ENCODE peak calls at places on chromosomes 1 and 21, in five cellular contexts. O is OCI-LY7, Z is astrocyte, H is fibroblast of lung, L is GM23248. Y is an unnamed sample.

GRCh38 chr1:63189677-63190076 is 132.7 kb upstream of the FOXD3 start:
- DNase-seq in O (no peak), L (no peak), Z (no peak), H (no peak), Y (no peak)

GRCh38 chr21:42673633-42674328 is 20.4 kb downstream of the PDE9A start:
- DNase-seq in Z (no peak), H (no peak), O (no peak), L (no peak), Y (no peak)

GRCh38 chr1:6307099-6307498 is 46.2 kb upstream of the GPR153 start:
- DNase-seq in O (no peak), L (no peak), H (peak; percentile 63), Z (peak; percentile 56), Y (no peak)

GRCh38 chr1:81834921-81835698 is 34.4 kb downstream of the ADGRL2 start:
- DNase-seq in Z (peak; percentile 70), H (peak; percentile 76), L (peak; percentile 60), O (no peak), Y (peak; percentile 46)

GRCh38 chr1:41240806-41241747 is 1.0 kb downstream of the SCMH1 start:
- DNase-seq in Z (peak; percentile 5), O (peak; percentile 78), H (peak; percentile 41), L (peak; percentile 78), Y (peak; percentile 32)

GRCh38 chr1:28865997-28866650 is 48.2 kb upstream of the EPB41 start:
- DNase-seq in L (peak; percentile 43), Z (no peak), O (no peak), H (no peak), Y (no peak)

GRCh38 chr1:199449681-199450080 is 577.8 kb upstream of the NR5A2 start:
- DNase-seq in H (peak; percentile 60), L (no peak), Z (peak; percentile 55), O (no peak), Y (no peak)

GRCh38 chr1:176577651-176578197 is 114.7 kb downstream of the PAPPA2 start:
- DNase-seq in Z (no peak), L (peak; percentile 58), H (no peak), O (no peak), Y (no peak)

GRCh38 chr1:77399250-77400086 is 117.6 kb downstream of the AK5 start:
- DNase-seq in O (no peak), H (no peak), Z (no peak), L (no peak), Y (no peak)

GRCh38 chr1:107963601-107964396 is 1.2 kb downstream of the VAV3 start:
- DNase-seq in Z (no peak), L (peak; percentile 57), O (peak; percentile 70), H (peak; percentile 12), Y (peak; percentile 21)

GRCh38 chr1:87942165-87942564 is 613.5 kb downstream of the LMO4 start:
- DNase-seq in Z (peak; percentile 23), O (no peak), H (peak; percentile 38), L (peak; percentile 75), Y (no peak)

GRCh38 chr1:39754026-39754569 is 15.4 kb downstream of the PPIE start:
- DNase-seq in Z (no peak), O (no peak), H (no peak), L (peak; percentile 8), Y (no peak)

GRCh38 chr1:1305300-1306069 is 2.2 kb downstream of the ACAP3 start:
- DNase-seq in Z (peak; percentile 61), O (peak; percentile 55), L (peak; percentile 86), H (peak; percentile 73), Y (peak; percentile 73)

GRCh38 chr1:6523566-6523965 is 30.7 kb downstream of the NOL9 start:
- DNase-seq in Z (no peak), L (peak; percentile 54), O (peak; percentile 34), H (peak; percentile 36), Y (peak; percentile 36)

GRCh38 chr1:51969038-51969705 is 21.3 kb downstream of the RAB3B start:
- DNase-seq in Z (peak; percentile 98), H (peak; percentile 99), L (peak; percentile 99), O (no peak), Y (no peak)

GRCh38 chr1:244383278-244383884 is 68.3 kb downstream of the ADSS2 start:
- DNase-seq in H (no peak), O (no peak), L (no peak), Z (no peak), Y (no peak)

DNA sequence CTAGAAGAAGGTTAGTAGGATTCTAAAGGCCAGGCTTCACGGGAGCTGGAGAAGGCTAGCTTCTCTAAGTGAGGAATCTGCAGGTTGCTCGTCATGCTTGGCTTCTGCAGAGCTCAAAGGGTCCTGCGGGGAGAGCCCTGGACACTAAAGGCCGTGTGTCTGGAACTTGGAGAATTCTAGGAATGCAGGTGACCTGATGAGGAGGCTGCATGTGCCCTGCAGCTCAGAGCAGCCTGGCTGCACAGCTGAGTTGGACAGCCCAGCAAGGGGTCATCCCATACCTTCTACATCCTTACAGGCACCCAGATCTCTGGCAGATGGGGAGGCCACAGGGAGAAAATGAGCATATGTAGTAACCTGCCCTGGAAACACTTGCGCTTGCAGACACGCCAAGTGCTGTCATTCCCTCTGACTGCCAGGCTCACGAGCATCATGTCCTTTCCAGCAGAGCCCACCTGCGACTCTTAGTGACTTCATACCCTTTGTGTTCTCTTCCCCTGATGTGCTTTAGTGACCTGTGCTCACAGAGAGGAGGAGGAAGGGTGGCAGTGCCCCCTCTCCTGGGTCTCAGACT is 9.9 kb downstream of the MAPKAPK2 start:
- DNase-seq in Z (no peak), O (no peak), H (no peak), L (no peak), Y (no peak)
- H3K4me2 ChIP-seq in Z (peak overlapping the region; percentile 88), O (no peak overlapping the region), H (no peak overlapping the region), L (no peak overlapping the region), Y (no peak overlapping the region)

GRCh38 chr1:151981178-151981525 is 12.5 kb downstream of the S100A10 start:
- DNase-seq in H (peak; percentile 65), Z (peak; percentile 56), L (peak; percentile 55), O (no peak), Y (no peak)

GRCh38 chr1:151978910-151979309 is 14.7 kb downstream of the S100A10 start:
- DNase-seq in Z (no peak), O (no peak), L (no peak), H (no peak), Y (no peak)

GRCh38 chr1:151977662-151978230 is 15.9 kb downstream of the S100A10 start:
- DNase-seq in Z (no peak), O (no peak), L (no peak), H (no peak), Y (no peak)

GRCh38 chr1:151982300-151983005 is 11.2 kb downstream of the S100A10 start:
- DNase-seq in Z (no peak), L (no peak), O (no peak), H (no peak), Y (no peak)

GRCh38 chr1:151980287-151981177 is 13.1 kb downstream of the S100A10 start:
- DNase-seq in Z (peak; percentile 76), O (no peak), L (peak; percentile 92), H (peak; percentile 84), Y (peak; percentile 67)
- H3K4me1 ChIP-seq in Z (peaks cover 30% of the 10 kb centered on the region), O (no peaks in the 10 kb centered on the region), L (peaks cover 35% of the 10 kb centered on the region), H (peaks cover 9% of the 10 kb centered on the region), Y (peaks cover 51% of the 10 kb centered on the region)

GRCh38 chr1:113784104-113784779 is 25.0 kb upstream of the PHTF1 start:
- DNase-seq in H (peak; percentile 56), O (no peak), L (no peak), Z (peak; percentile 41), Y (peak; percentile 20)
- H3K4me2 ChIP-seq in H (no peak overlapping the region), O (peak overlapping the region; percentile 60), L (no peak overlapping the region), Z (no peak overlapping the region), Y (no peak overlapping the region)

GRCh38 chr1:23114424-23115079 is 54.1 kb downstream of the LUZP1 start:
- DNase-seq in L (peak; percentile 34), O (no peak), Z (no peak), H (peak; percentile 55), Y (peak; percentile 55)

GRCh38 chr1:23118407-23118806 is 50.2 kb downstream of the LUZP1 start:
- DNase-seq in L (no peak), O (no peak), H (no peak), Z (no peak), Y (no peak)

GRCh38 chr1:23118957-23119792 is 49.5 kb downstream of the LUZP1 start:
- DNase-seq in L (peak; percentile 55), O (no peak), Z (no peak), H (peak; percentile 20), Y (no peak)

GRCh38 chr1:23116216-23116836 is 52.3 kb downstream of the LUZP1 start:
- DNase-seq in Z (no peak), L (no peak), O (no peak), H (no peak), Y (no peak)

DNA sequence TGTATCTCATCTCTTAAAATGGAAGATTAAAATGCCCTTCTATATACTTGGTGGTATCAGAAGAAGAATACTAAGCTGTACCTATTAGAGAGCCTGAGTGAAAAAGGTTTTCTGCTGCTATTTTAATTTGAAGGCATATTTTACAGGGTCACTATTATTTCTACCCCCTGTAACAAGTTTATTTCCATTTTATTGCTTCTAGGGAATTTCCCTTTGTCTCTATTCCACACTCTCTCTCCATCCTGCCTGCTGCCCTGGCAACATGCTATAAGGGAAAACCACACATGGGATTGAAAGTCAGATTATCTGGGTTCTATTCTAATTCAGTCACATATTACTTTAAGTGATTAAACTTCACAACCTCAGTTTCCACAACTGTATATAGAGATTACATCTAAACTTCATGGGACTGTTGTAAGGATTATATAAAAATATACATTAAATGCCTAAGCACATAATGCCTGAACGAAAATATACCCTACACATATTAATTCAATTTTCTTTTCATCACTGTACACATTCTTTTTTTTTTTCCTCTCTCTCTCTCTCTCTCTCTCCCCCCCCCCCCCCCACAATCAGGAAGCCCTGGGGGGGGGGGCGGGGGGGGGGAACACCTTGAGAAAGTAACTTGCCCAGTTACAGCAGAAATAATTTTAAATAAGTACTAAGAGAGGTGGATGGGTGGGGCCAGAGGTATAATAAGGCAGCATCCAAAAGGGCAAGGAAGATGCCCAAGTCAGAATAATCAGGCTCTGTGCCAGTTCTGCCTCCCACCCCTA is 51.5 kb downstream of the LUZP1 start:
- DNase-seq in L (no peak), H (no peak), O (no peak), Z (no peak), Y (no peak)
- H3K4me1 ChIP-seq in L (peaks cover 44% of the 10 kb centered on the region), H (peaks cover 6% of the 10 kb centered on the region), O (peaks cover 32% of the 10 kb centered on the region), Z (peaks cover 12% of the 10 kb centered on the region), Y (peaks cover 21% of the 10 kb centered on the region)

GRCh38 chr1:212909652-212910063 is 40.7 kb upstream of the VASH2 start:
- DNase-seq in Z (no peak), O (no peak), L (no peak), H (no peak), Y (no peak)
- H3K4me2 ChIP-seq in Z (no peak overlapping the region), O (no peak overlapping the region), L (no peak overlapping the region), H (no peak overlapping the region), Y (no peak overlapping the region)

GRCh38 chr1:201535778-201536245 is 3.1 kb upstream of the NAV1 start:
- DNase-seq in O (no peak), L (peak; percentile 81), H (no peak), Z (no peak), Y (no peak)
- H3K4me1 ChIP-seq in O (peaks cover 8% of the 10 kb centered on the region), L (peaks cover 62% of the 10 kb centered on the region), H (peaks cover 42% of the 10 kb centered on the region), Z (peaks cover 53% of the 10 kb centered on the region), Y (peaks cover 44% of the 10 kb centered on the region)